ENCODE peak calls at places on chromosomes 2 and 18, in ten cellular contexts. W is AG04449, G is tibial nerve, X is heart left ventricle, P is psoas muscle, S is right atrium auricular region, A is IMR-90, R is Peyer's patch, H is LNCaP clone FGC, Q is foreskin fibroblast. E is an unnamed sample.

GRCh38 chr2:72915907-72916742 is 1.2 kb upstream of the EMX1 start:
- DNase-seq in W (no peak), G (no peak), X (no peak), P (peak), S (no peak), A (no peak), R (no peak), H (no peak), Q (no peak), E (no peak)

GRCh38 chr2:152466041-152466440 is 131.1 kb downstream of the FMNL2 start:
- DNase-seq in W (no peak), G (no peak), X (no peak), P (peak), S (no peak), A (peak), R (no peak), H (no peak), Q (no peak), E (peak)

GRCh38 chr2:174729797-174730529 is 34.3 kb downstream of the CHRNA1 start:
- DNase-seq in W (no peak), G (no peak), X (peak), P (peak), S (no peak), A (peak), R (no peak), H (no peak), Q (no peak), E (peak)

GRCh38 chr18:2111456-2111855 is 459.8 kb downstream of the METTL4 start:
- DNase-seq in W (no peak), G (no peak), X (no peak), P (no peak), S (no peak), A (no peak), R (no peak), H (no peak), Q (no peak), E (peak)

GRCh38 chr18:64234336-64234735 is 85.4 kb upstream of the LINC00305 start:
- DNase-seq in W (no peak), G (no peak), X (no peak), P (no peak), S (no peak), A (no peak), R (no peak), H (no peak), Q (no peak), E (no peak)

GRCh38 chr2:10534514-10535250 is 86.6 kb upstream of the ODC1 start:
- DNase-seq in W (no peak), G (no peak), X (no peak), P (no peak), S (no peak), A (peak), R (no peak), H (no peak), Q (no peak), E (peak)

GRCh38 chr2:66301073-66301766 is 133.7 kb upstream of the MEIS1 start:
- DNase-seq in W (no peak), G (peak), X (peak), P (peak), S (peak), A (peak), R (no peak), H (no peak), Q (no peak), E (peak)

GRCh38 chr2:95289251-95289650 is 7.9 kb upstream of the KCNIP3 start:
- DNase-seq in W (no peak), G (no peak), X (no peak), P (no peak), S (no peak), A (no peak), R (no peak), H (no peak), Q (no peak), E (no peak)

GRCh38 chr2:120576509-120577474 is 158.9 kb upstream of the GLI2 start:
- DNase-seq in W (no peak), G (no peak), X (peak), P (peak), S (no peak), A (peak), R (no peak), H (no peak), Q (peak), E (peak)

GRCh38 chr2:239073745-239074530 is 226.1 kb downstream of the TWIST2 start:
- DNase-seq in W (no peak), G (no peak), X (no peak), P (no peak), S (no peak), A (no peak), R (no peak), H (no peak), Q (no peak), E (no peak)

GRCh38 chr18:27377251-27377650 is 192.1 kb upstream of the CHST9 start:
- DNase-seq in W (no peak), G (no peak), X (no peak), P (no peak), S (no peak), A (no peak), R (no peak), H (no peak), Q (no peak), E (no peak)

DNA sequence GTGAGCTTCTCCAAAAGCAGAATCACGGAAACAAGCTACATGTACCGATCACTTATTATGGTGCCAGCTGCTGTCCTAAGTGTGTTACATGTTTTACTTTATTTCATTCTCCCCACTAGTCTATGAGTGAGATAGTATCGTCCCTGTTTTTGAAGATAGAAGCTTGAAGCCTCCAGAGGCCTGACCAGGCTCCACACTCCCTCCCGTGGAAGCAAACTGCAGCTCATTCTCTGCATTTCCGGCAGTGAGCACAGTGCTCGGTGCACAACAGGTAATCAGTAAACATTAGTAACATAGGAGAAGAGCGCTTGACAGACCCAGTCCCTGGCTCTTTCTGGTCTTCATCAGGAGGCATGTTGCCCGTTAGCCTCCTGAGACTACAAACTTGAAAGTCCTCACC is 72.9 kb downstream of the ZBTB7C start:
- DNase-seq in W (no peak), G (no peak), X (no peak), P (no peak), S (no peak), A (no peak), R (no peak), H (no peak), Q (no peak), E (peak)
- TF ChIP-seq CTCF in W (no peak), G (no peak), X (no peak), P (peak), S (peak), A (no peak), R (no peak), H (peak), Q (no peak), E (peak)

DNA sequence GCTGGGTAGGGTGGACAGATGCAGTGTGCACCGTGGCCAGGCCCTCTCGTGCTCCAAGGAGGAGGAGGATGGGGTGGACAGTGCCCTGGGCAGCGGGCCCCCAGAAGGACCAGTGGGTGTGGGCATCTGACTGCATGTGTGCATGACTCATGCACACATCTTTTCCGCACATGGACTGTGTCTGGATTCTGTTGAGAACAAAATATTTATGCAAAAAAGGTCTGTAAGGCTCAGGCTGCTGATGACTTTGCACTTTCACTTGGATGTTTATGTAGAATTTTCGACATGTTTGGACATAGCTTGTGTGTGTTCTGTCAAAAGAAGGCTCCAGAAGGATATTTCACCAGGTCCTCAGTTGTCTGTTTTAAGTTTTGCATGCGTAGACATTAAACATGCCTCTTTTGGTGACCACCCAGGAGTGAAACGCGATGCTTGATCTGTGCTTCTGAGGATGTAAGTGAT is 45.6 kb downstream of the MTCL1 start:
- DNase-seq in W (peak), G (no peak), X (no peak), P (no peak), S (peak), A (peak), R (no peak), H (no peak), Q (peak), E (peak)
- H3K4me3 ChIP-seq in W (peak), G (no peak), X (no peak), P (no peak), S (no peak), A (no peak), R (no peak), H (no peak), Q (peak), E (no peak)

DNA sequence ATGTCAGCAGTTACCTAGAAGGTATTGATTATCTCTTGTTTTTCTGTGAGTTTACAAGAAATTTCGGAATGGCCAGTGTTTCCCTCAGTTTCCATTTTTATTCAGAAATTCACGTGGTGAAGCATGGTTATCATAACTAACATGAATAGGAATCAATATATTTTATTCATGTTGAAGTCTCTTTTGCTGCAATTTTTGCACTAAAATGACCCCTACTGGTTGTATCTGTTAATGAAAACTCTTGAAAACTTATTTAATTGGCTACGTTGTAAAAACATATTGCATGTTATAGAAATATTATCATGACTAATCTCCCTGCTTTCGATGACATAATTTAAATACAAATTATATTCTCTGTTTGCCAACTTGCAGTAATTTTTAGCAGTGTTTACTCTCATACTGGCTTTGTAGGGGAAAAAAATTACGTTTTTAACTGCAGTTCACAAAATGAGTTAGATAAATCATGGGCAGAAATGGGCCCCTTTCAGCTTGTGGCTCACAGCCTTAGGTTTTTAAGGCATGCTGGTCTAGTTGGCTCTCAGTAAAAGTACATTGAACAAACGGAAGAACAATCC is 3.5 kb downstream of the CRIM1 start:
- DNase-seq in W (no peak), G (no peak), X (no peak), P (no peak), S (no peak), A (peak), R (no peak), H (no peak), Q (no peak), E (no peak)
- TF ChIP-seq CTCF in W (no peak), G (peak), X (peak), P (peak), S (no peak), A (peak), R (peak), H (peak), Q (peak), E (peak)

GRCh38 chr2:92072461-92073035 is 2798.7 kb upstream of the TEKT4 start:
- DNase-seq in W (no peak), G (no peak), X (no peak), P (no peak), S (no peak), A (no peak), R (no peak), H (no peak), Q (no peak), E (no peak)
- H3K4me3 ChIP-seq in W (no peak), G (no peak), X (no peak), P (no peak), S (no peak), A (no peak), R (no peak), H (no peak), Q (no peak), E (no peak)

GRCh38 chr18:80200932-80201672 is 46.2 kb downstream of the PARD6G start:
- DNase-seq in W (no peak), G (no peak), X (no peak), P (no peak), S (peak), A (no peak), R (no peak), H (no peak), Q (no peak), E (no peak)

GRCh38 chr18:80201739-80202138 is 45.6 kb downstream of the PARD6G start:
- DNase-seq in W (no peak), G (no peak), X (no peak), P (no peak), S (peak), A (no peak), R (no peak), H (no peak), Q (no peak), E (no peak)

GRCh38 chr18:80198391-80198790 is 48.9 kb downstream of the PARD6G start:
- DNase-seq in W (no peak), G (no peak), X (no peak), P (no peak), S (peak), A (no peak), R (no peak), H (no peak), Q (no peak), E (no peak)

GRCh38 chr18:80198994-80199748 is 48.1 kb downstream of the PARD6G start:
- DNase-seq in W (no peak), G (no peak), X (no peak), P (no peak), S (no peak), A (no peak), R (no peak), H (no peak), Q (no peak), E (no peak)

DNA sequence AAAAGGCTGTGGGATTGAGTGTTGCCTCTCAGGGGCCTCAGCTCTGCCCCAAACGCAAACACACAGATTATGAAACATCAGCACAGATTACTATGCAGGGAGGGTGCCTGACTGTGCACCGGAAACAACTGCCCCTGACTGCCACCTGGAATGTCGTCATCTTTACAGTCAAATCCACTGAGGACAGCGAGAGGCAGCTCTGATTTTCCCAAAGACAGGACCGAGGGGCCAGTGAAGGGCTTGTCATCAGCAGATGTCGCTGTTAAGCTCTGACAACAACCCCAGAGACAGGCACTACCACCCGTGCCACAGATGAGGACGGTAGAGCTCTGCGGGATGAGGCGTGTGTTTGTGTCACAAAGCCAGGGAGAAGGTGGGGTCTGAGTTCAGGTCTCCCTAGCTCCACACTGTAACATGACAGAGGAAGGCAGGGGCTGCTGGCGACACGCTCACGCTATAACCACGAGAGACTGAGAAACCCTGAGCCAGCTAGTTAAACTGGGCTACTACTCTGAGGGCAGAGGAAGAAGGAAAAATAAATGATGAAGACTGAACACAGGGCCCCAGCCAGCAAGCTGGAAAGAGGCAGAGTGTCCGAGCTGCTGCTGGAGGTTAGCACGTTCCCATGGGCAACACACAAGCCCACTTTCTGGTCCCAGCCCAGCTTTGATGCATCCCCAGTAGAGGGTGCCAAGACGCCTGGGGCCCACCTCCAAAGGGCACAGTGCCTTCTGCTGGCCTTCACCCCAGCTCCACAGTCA is 47.0 kb downstream of the PARD6G start:
- DNase-seq in W (no peak), G (no peak), X (no peak), P (no peak), S (peak), A (peak), R (no peak), H (no peak), Q (no peak), E (no peak)
- TF ChIP-seq CTCF in W (peak), G (no peak), X (no peak), P (peak), S (peak), A (peak), R (no peak), H (peak), Q (peak), E (peak)

GRCh38 chr2:40463112-40463511 is 11.2 kb upstream of the SLC8A1 start:
- DNase-seq in W (no peak), G (no peak), X (no peak), P (no peak), S (no peak), A (no peak), R (no peak), H (no peak), Q (no peak), E (no peak)
- H3K4me3 ChIP-seq in W (no peak), G (no peak), X (no peak), P (no peak), S (no peak), A (no peak), R (no peak), H (no peak), Q (no peak), E (no peak)

GRCh38 chr18:3261035-3261392 is 919 bp upstream of the MYL12B start:
- DNase-seq in W (no peak), G (no peak), X (no peak), P (no peak), S (no peak), A (no peak), R (no peak), H (no peak), Q (no peak), E (no peak)

GRCh38 chr18:3262234-3263171 is 570 bp downstream of the MYL12B start:
- DNase-seq in W (no peak), G (no peak), X (no peak), P (no peak), S (no peak), A (no peak), R (no peak), H (no peak), Q (no peak), E (peak)

GRCh38 chr18:3257627-3258120 is 4.3 kb upstream of the MYL12B start:
- DNase-seq in W (no peak), G (no peak), X (no peak), P (no peak), S (no peak), A (no peak), R (no peak), H (no peak), Q (no peak), E (no peak)

GRCh38 chr18:3264362-3264761 is 2.4 kb downstream of the MYL12B start:
- DNase-seq in W (no peak), G (no peak), X (no peak), P (no peak), S (no peak), A (peak), R (no peak), H (no peak), Q (no peak), E (no peak)

GRCh38 chr18:3261393-3262233 is at the start of gene MYL12B:
- DNase-seq in W (no peak), G (peak), X (peak), P (peak), S (peak), A (peak), R (peak), H (no peak), Q (peak), E (peak)
- TF ChIP-seq CTCF in W (no peak), G (no peak), X (no peak), P (no peak), S (no peak), A (no peak), R (peak), H (peak), Q (no peak), E (no peak)

GRCh38 chr2:223759569-223760430 is 77.6 kb downstream of the AP1S3 start:
- DNase-seq in W (no peak), G (no peak), X (no peak), P (no peak), S (no peak), A (peak), R (no peak), H (no peak), Q (no peak), E (peak)

GRCh38 chr2:223758131-223758840 is 79.1 kb downstream of the AP1S3 start:
- DNase-seq in W (no peak), G (no peak), X (no peak), P (no peak), S (no peak), A (no peak), R (no peak), H (no peak), Q (no peak), E (no peak)

GRCh38 chr2:223764796-223765195 is 72.6 kb downstream of the AP1S3 start:
- DNase-seq in W (no peak), G (no peak), X (no peak), P (no peak), S (no peak), A (no peak), R (no peak), H (no peak), Q (no peak), E (no peak)

GRCh38 chr2:223762853-223763252 is 74.5 kb downstream of the AP1S3 start:
- DNase-seq in W (peak), G (no peak), X (no peak), P (no peak), S (no peak), A (peak), R (no peak), H (no peak), Q (no peak), E (peak)

DNA sequence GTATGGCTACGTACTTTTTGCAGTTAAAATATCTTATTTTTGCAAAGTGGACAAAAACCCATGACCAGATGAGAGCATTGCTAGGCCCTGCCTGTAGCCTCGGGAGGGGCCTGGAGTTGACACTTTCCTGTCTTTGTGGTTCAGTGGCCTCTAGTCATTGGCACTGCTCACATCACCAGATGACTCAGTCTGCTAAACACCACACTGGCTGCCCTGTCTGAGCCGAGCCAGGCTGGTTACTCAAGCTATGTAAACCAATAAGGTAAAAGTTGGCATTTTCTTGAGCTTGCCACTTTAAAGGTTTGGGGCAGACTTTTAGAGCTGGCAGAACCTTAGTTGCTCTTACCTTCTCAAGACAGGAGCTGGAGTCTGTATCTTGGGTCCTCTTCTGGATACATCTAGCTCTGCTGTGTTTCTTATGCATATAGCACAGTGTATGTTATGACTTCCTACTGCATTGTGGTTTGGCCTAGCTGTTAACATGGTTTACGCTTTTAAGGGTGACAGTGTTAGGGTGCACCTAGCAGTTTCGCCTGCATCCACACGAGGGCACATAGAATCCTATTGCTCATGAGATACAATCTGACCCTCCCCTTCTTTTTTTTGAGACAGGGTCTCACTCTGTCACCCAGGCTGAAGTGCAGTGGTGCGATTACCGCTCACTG is 76.4 kb downstream of the AP1S3 start:
- DNase-seq in W (peak), G (peak), X (no peak), P (no peak), S (no peak), A (peak), R (peak), H (no peak), Q (peak), E (peak)
- H3K4me3 ChIP-seq in W (no peak), G (no peak), X (no peak), P (no peak), S (no peak), A (no peak), R (no peak), H (no peak), Q (no peak), E (no peak)

E was measured in fibroblast of pulmonary artery.